ENCODE peak calls at places on chromosomes 1 and 21, in seven cellular contexts. L is GM23338, Y is SK-N-SH, H is Panc1, Z is A549, E is K562, A is HepG2. N is an unnamed sample.

GRCh38 chr1:212138441-212138840 is 102.9 kb downstream of the DTL start:
- DNase-seq in H (no peak), E (no peak), Y (no peak), A (no peak), L (no peak), Z (no peak), N (no peak)

GRCh38 chr1:62188111-62188510 is 6.5 kb upstream of the L1TD1 start:
- DNase-seq in Z (no peak), E (no peak), Y (no peak), A (no peak), L (no peak), H (no peak), N (no peak)

GRCh38 chr1:111227875-111228747 is 598 bp downstream of the CHI3L2 start:
- DNase-seq in Y (no peak), A (peak; percentile 96), L (no peak), H (peak; percentile 51), Z (peak; percentile 47), E (no peak), N (no peak)

GRCh38 chr1:99851850-99852454 is 1.8 kb downstream of the AGL start:
- DNase-seq in Z (no peak), A (no peak), L (no peak), Y (no peak), H (no peak), E (no peak), N (no peak)

GRCh38 chr1:220271706-220272046 is 577 bp downstream of the RAB3GAP2 start:
- DNase-seq in H (no peak), Y (peak; percentile 42), A (no peak), E (peak; percentile 72), L (peak; percentile 68), Z (no peak), N (no peak)

GRCh38 chr1:205851993-205852392 is 2.1 kb upstream of the PM20D1 start:
- DNase-seq in A (no peak), E (no peak), L (no peak), Y (no peak), Z (no peak), H (no peak), N (no peak)

GRCh38 chr1:184390889-184391288 is 4.1 kb downstream of the C1orf21 start:
- DNase-seq in Z (no peak), E (no peak), A (no peak), L (no peak), Y (no peak), H (no peak), N (no peak)

GRCh38 chr1:30692948-30693301 is 30.5 kb downstream of the MATN1 start:
- DNase-seq in Y (no peak), H (no peak), L (no peak), A (no peak), Z (no peak), E (no peak), N (no peak)

GRCh38 chr1:27887215-27888035 is 15.1 kb downstream of the THEMIS2 start:
- DNase-seq in L (no peak), E (no peak), Z (no peak), H (no peak), Y (no peak), A (no peak), N (peak; percentile 81)

DNA sequence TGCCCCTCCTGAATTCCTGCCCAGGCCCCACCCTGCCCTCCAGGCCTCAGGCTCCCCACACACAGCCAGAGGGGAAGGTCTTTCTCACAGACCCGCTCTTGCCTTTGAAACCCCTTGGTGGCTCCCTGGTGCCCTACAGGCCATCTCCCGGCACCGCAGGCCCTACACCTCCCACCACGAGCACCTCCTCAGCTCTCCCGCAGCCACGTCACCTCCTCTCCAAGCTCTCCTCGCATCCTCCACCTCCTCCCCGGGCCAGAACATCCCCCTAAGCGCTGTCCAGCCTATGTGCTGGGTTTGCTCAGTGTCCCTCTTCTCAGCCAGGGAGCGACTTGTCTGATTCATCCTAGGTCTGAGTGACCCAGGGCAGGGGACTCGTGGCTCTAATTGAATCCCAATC is 66.4 kb downstream of the DMRTB1 start:
- DNase-seq in H (no peak), L (peak; percentile 60), A (no peak), Z (no peak), E (peak; percentile 50), Y (peak; percentile 66), N (no peak)
- TF ChIP-seq REST in H (no peak), L (peak; percentile 27), A (no peak), Z (no peak), E (no peak), Y (no peak), N (no peak)

DNA sequence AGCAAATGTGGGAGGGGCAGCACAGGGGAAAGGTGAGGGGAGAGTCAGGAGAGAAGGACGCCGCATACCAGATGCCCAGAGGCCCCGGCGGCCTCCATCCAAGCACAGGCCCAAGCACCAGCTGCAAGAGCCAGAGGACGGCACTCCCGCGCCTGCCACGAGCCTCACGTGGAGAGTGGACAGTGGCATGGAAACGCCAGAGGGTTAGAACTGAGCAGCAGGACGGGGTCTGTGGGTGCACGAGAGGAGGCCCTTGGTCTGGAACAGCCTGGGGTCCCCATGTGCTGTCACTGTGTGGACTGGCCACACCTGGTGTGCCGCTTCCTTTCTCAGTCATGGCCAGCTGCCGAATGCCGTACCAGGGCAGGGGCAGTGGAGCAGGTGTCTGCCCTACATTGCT is 68.7 kb downstream of the AGPAT3 start:
- DNase-seq in A (no peak), Z (no peak), Y (no peak), E (no peak), L (no peak), H (no peak), N (no peak)
- H3K4me3 ChIP-seq in A (no peak overlapping the region), Z (no peak overlapping the region), Y (no peak overlapping the region), E (no peak overlapping the region), L (no peak overlapping the region), H (no peak overlapping the region), N (no peak overlapping the region)

DNA sequence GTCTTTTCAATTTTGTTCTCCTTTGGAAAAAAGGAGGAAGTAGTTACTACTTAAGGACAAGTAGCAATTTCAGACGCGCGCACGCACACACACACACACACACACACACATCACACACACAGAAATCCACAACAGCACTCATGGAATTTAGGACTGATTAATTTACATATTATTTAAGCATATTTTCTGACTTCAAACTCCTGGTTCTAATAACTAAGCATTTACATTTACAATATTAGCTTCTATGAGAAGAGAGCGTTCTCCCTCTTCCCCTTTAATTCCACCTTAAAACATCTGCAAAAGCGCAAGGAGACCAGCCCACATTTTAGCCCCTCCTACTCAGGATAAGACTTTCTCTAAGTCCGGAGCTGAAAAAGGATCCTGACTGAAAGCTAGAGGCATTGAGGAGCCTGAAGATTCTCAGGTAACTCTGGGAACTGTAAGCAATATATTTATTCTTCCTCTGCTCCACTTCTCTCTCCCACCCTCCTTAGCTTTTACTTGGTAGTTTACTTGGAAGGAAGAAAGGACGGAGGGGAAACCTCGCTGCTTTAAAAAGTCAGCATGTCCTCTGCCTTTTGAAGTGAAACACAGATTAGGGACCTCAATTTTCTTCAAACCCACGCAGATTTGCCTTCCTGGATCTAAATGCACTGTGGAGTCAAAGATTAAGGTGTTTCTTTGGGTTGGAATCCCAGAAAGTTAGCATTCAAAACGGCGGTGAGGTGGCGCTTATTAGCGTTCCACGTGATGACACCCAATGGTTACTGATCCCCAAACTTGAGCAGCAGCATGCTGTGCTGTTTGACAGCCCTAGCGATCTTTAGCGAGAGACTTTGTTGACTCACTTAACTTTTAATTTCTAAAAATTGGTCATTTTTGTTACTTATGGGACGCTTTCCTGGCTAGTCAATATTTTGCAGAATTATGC is at the start of gene PLA2G4A:
- DNase-seq in H (no peak), Z (peak; percentile 85), A (no peak), L (peak; percentile 83), Y (no peak), E (no peak), N (peak; percentile 80)
- TF ChIP-seq REST in H (no peak), Z (no peak), A (no peak), L (no peak), Y (no peak), E (no peak), N (no peak)

DNA sequence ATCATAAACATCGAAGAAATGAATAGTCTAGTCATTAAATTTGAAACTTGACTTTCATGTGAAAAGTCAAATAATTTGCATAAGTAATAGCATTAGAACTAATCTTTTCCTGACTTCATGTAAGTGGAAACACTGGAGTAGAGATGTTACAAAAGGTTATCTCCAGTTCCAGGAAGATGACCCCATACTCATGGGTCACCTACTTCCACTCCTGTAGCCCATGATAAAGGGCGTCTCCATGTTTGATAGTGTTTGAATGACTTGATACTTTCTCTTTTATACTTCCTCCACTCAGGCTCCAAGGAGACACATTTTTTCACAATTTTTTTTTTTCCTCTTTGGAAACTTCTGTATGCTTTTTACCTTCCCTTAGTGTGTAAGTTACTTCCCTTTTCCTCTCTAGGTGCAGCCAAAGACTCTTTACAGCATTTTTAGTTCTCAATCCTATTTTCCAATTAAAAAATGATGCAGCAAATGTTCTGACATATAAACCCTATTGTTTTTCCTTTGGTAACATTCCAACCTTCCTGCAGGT is 382.1 kb upstream of the B3GALT2 start:
- DNase-seq in E (no peak), H (no peak), Y (no peak), A (no peak), Z (no peak), L (no peak), N (peak; percentile 49)
- H3K4me3 ChIP-seq in E (no peak overlapping the region), H (no peak overlapping the region), Y (no peak overlapping the region), A (no peak overlapping the region), Z (no peak overlapping the region), L (no peak overlapping the region), N (no peak overlapping the region)

DNA sequence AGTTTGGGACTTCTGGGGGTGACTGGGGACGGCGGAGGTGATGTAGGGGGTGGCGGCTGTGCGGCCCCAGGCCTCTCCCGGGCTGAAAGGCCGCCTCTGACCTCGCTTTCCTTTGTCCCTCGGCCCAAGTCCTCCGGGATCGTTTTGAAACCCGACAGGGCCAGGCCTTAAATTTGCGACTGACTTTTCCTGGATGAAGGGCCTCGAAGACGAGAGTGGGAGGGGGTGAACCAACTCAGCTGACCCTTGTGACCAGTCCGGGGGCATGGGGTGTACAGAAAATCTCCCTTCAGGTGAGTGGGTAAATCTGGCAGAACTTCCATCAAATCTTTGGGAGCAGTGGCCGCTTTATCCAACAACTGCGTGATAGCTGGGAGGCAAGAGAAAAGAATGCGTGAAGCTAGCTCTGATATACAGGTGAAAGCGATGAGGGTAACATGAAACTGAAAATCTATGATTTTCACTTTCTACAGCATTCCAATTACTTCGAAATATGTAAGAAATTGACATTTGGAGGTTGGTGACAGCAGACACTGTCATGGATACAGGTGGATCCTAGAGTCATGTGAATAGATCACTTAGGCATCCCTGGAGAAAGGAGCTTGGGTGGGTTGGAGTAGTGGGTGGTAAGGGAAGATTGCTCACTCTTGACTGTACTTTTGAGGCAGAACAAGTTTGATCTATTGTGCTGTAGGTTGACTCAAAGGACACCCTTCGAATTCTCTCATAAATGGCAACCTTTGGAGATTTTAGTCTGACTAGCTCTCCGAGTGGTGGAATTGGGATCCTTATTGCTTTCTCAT is 887 bp downstream of the AHCYL1 start:
- DNase-seq in Z (no peak), L (no peak), A (no peak), Y (no peak), H (no peak), E (no peak), N (no peak)
- TF ChIP-seq REST in Z (no peak), L (no peak), A (no peak), Y (no peak), H (no peak), E (no peak), N (no peak)